ENCODE peak calls at places on chromosomes 16 and 17, in five cellular contexts. One of them, this sample, is unnamed.
A peak's percentile ranks its signal among the peaks of the same experiment; 100 is the strongest.

GRCh38 chr16:88754109-88754911 is 30.7 kb downstream of the PIEZO1 start:
- DNase-seq in CD4-positive, CD25-positive, alpha-beta regulatory T cell: no peak
- DNase-seq in NCI-H2081: no peak
- DNase-seq in cerebellar cortex: no peak
- DNase-seq in foreskin fibroblast: no peak
- DNase-seq in this sample: no peak

GRCh38 chr16:85423186-85423550 is 190.0 kb upstream of the GSE1 start:
- DNase-seq in cerebellar cortex: no peak
- DNase-seq in foreskin fibroblast: no peak
- DNase-seq in CD4-positive, CD25-positive, alpha-beta regulatory T cell: no peak
- DNase-seq in NCI-H2081: no peak
- DNase-seq in this sample: no peak

GRCh38 chr16:73232555-73233422 is 184.9 kb upstream of the ZFHX3 start:
- DNase-seq in foreskin fibroblast: peak; percentile 68
- DNase-seq in NCI-H2081: no peak
- DNase-seq in CD4-positive, CD25-positive, alpha-beta regulatory T cell: no peak
- DNase-seq in cerebellar cortex: peak; percentile 15
- DNase-seq in this sample: no peak

GRCh38 chr16:3363793-3364192 is 8.1 kb downstream of the OR2C1 start:
- DNase-seq in foreskin fibroblast: no peak
- DNase-seq in NCI-H2081: no peak
- DNase-seq in CD4-positive, CD25-positive, alpha-beta regulatory T cell: no peak
- DNase-seq in cerebellar cortex: peak; percentile 18
- DNase-seq in this sample: no peak

GRCh38 chr17:68020451-68020779 is 15.1 kb upstream of the KPNA2 start:
- DNase-seq in foreskin fibroblast: no peak
- DNase-seq in NCI-H2081: no peak
- DNase-seq in cerebellar cortex: no peak
- DNase-seq in CD4-positive, CD25-positive, alpha-beta regulatory T cell: peak; percentile 33
- DNase-seq in this sample: no peak

GRCh38 chr16:88686439-88687253 is at the start of gene SNAI3:
- DNase-seq in NCI-H2081: peak; percentile 64
- DNase-seq in foreskin fibroblast: peak; percentile 34
- DNase-seq in cerebellar cortex: peak; percentile 68
- DNase-seq in CD4-positive, CD25-positive, alpha-beta regulatory T cell: peak; percentile 81
- DNase-seq in this sample: peak; percentile 99

GRCh38 chr17:43399839-43400328 is 1.1 kb downstream of the ARL4D start:
- DNase-seq in NCI-H2081: no peak
- DNase-seq in foreskin fibroblast: no peak
- DNase-seq in cerebellar cortex: no peak
- DNase-seq in CD4-positive, CD25-positive, alpha-beta regulatory T cell: no peak
- DNase-seq in this sample: no peak

GRCh38 chr16:19400709-19401108 is 17.0 kb upstream of the TMC5 start:
- DNase-seq in foreskin fibroblast: no peak
- DNase-seq in NCI-H2081: no peak
- DNase-seq in cerebellar cortex: peak; percentile 1
- DNase-seq in CD4-positive, CD25-positive, alpha-beta regulatory T cell: no peak
- DNase-seq in this sample: no peak

GRCh38 chr16:69840975-69841374 is 78.8 kb downstream of the WWP2 start:
- DNase-seq in foreskin fibroblast: no peak
- DNase-seq in cerebellar cortex: no peak
- DNase-seq in CD4-positive, CD25-positive, alpha-beta regulatory T cell: no peak
- DNase-seq in NCI-H2081: no peak
- DNase-seq in this sample: no peak

This sample was measured in iPS-NIHi11.